ENCODE peak calls at places on chromosome 11, in four cellular contexts. K, O, M and E are unnamed samples.

GRCh38 chr11:12086271-12087074 is 23.9 kb upstream of the MICAL2 start:
- DNase-seq in O (peak; percentile 90), K (peak; percentile 74), M (no peak), E (no peak)

GRCh38 chr11:60753309-60753708 is 3.4 kb upstream of the MS4A15 start:
- DNase-seq in K (no peak), M (no peak), O (no peak), E (no peak)

GRCh38 chr11:75320046-75320618 is 31.3 kb downstream of the ARRB1 start:
- DNase-seq in M (no peak), O (no peak), K (no peak), E (no peak)

GRCh38 chr11:134519788-134520187 is 107.7 kb upstream of the B3GAT1 start:
- DNase-seq in K (no peak), M (no peak), O (no peak), E (no peak)

GRCh38 chr11:94400839-94401772 is at the start of gene GPR83:
- DNase-seq in K (no peak), O (no peak), M (no peak), E (no peak)

GRCh38 chr11:46119352-46120216 is 1.7 kb downstream of the PHF21A start:
- DNase-seq in K (peak; percentile 76), M (peak; percentile 59), O (no peak), E (no peak)

GRCh38 chr11:100930185-100930778 is 199.3 kb downstream of the PGR start:
- DNase-seq in O (no peak), K (no peak), M (peak; percentile 7), E (no peak)

GRCh38 chr11:85875505-85875904 is 20.3 kb downstream of the CCDC83 start:
- DNase-seq in M (no peak), O (no peak), K (no peak), E (no peak)

GRCh38 chr11:107562647-107563208 is 2.8 kb downstream of the ALKBH8 start:
- DNase-seq in M (no peak), K (no peak), O (no peak), E (no peak)

GRCh38 chr11:64347171-64347867 is 7.3 kb downstream of the CCDC88B start:
- DNase-seq in O (no peak), K (no peak), M (no peak), E (no peak)

GRCh38 chr11:115501895-115502589 is 2.2 kb downstream of the CADM1 start:
- DNase-seq in O (no peak), K (no peak), M (peak; percentile 10), E (no peak)

GRCh38 chr11:8671242-8671641 is 11.2 kb downstream of the TRIM66 start:
- DNase-seq in M (no peak), K (peak; percentile 80), O (peak; percentile 80), E (no peak)

DNA sequence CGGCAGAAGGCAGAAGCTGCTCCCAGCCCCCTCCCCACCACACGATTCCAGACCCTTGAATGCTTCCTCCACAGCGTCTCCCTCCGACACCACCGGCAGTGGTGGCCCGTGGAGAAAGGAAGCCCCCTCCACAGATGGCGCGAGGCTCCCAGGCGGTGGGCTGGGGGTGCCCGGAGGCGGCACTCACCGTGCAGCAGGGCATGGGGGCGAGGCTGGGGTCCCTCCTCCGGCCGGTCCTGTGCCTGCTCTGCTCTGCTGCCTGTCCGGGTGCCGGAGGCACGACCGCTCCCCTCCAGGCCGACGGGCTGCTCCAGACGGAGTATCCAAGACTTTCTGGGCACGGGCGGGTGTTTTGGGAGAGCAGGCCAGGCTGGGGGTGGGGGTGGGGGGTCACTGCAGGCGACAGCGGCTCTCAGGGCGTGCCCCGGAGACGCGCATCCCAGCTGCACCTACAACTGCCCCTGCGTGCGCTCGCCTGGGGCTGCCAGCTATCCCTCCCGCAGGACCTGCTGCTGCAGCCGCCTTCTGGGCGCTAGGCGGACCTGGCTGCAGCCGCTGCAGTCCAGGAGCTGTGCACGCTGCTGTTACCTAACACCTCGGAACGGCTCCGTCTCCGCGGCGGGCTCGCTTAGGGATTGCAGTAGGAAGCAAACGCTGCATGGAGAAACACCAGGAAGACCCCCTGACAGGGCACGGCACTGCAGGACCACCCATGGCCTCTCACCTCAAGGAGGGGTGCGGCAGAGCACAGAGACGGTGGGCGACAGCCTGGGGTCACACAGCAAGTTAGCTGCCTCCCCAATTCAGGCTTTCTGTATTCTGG is 15.2 kb downstream of the MRGPRG start:
- DNase-seq in K (no peak), M (no peak), O (no peak), E (no peak)
- TF ChIP-seq CTCF in K (no peak), M (no peak), O (no peak), E (no peak)

DNA sequence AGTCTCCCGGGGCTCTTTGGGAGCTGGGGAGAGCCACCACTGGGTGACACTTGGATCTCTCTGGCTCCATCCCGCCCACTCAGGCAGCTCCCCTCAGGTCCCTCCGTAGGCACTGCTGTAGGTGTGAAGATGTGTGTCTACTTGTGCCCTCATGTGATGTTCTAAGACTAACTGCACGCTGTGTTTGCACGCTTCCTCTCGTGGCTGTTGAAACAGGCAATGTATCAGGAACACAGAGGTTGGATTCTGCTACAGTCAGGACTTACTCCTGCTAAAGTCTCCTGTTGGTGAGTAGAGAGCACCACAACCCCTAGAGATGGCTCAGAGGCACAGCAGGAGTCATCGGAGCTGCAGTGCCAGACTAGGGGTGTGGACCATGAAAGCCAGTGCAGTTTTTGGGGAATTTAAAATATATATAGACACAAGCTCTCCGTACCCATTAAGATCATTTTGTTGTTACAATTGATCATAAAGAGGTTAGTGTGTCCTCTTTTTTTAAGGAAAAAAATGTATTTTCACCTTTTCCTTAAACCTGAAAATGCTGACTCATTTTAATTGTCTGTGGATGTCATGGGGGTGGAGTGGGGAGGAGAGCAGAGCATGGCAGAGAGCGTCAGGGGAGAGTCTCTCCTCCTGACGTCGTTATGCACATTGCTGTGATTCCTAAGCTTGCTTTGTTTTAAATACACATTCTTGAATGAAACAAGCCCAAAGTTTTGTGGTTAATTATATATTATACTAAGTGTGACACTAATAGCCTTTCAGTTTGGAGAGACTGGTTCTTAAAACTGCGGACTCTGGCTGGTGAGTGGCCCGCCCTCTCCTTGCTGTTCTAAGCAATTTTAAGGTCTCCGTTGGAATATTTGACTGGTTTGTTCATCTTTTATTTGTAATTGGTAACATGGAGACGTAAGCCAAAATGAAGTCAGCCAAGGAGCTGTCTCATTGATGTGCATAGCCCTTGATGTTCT is 16.2 kb upstream of the CTTN start:
- DNase-seq in K (no peak), M (no peak), O (no peak), E (no peak)
- TF ChIP-seq CTCF in K (no peak), M (no peak), O (no peak), E (no peak)

GRCh38 chr11:124150684-124151083 is 32.5 kb upstream of the OR10D3 start:
- DNase-seq in M (no peak), K (no peak), O (no peak), E (no peak)

GRCh38 chr11:124152770-124153407 is 30.3 kb upstream of the OR10D3 start:
- DNase-seq in K (no peak), M (no peak), O (no peak), E (no peak)
- TF ChIP-seq CTCF in K (no peak), M (no peak), O (no peak), E (no peak)

DNA sequence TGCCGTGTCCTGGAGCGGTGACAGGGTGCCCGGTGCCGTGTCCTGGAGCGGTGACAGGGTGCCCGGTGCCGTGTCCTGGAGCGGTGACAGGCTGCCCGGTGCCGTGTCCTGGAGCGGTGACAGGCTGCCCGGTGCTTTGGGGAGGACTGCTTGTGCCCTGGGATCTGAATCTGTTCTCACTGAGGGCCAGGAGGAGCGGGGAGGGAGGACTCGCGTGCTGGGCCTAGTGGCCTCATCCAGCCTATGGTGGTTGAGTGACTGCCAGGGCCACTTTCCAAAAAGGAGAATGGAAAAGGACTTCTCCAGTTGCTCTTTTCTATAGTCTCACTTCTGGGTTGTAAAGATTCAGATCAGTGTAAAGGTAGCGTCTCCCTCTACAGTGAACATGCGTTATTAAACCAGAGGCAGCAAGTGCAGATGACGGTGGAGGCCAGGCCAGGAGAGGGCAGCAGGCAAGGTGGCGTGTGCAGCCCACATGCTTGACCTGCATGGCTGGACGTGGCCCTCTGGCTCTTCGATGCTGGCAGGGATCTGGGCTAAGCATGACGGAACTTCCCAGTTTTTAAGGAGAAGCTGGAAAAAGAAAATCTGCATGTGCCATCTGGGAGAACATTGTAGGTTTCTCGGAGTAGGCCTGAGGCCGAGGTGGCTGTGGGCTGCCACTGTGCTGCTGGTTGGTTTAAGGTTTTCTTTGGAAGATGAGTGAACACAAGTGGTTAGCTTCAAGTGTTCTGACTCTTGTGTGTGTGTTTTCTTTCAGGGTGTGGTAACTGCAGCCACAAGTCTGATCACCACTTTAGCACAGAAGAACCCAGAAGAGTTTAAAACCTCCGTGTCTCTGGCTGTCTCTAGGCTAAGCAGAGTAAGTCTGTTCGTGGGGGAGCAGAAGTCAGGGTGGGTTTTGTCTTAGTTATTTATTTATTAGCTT is 55.0 kb downstream of the AP2A2 start:
- DNase-seq in O (no peak), K (no peak), M (no peak), E (no peak)
- TF ChIP-seq CTCF in O (no peak), K (no peak), M (no peak), E (peak; percentile 41)